ENCODE peak calls at places on chromosomes 13 and 19, in five cellular contexts. Z, G, X, B and W are unnamed samples.

GRCh38 chr19:46461537-46461936 is 9.8 kb downstream of the PNMA8A start:
- DNase-seq in G (no peak), B (no peak), X (peak; percentile 73), Z (no peak), W (no peak)

GRCh38 chr13:65095697-65096096 is 2134.4 kb downstream of the PCDH9 start:
- DNase-seq in Z (no peak), G (no peak), X (no peak), B (no peak), W (no peak)

GRCh38 chr13:99985243-99985874 is 3.8 kb downstream of the ZIC2 start:
- DNase-seq in B (no peak), Z (no peak), X (no peak), G (peak; percentile 40), W (no peak)

GRCh38 chr13:53206455-53206854 is 177.8 kb downstream of the OLFM4 start:
- DNase-seq in B (peak; percentile 27), X (peak; percentile 32), G (no peak), Z (no peak), W (no peak)

GRCh38 chr13:22092791-22093545 is 422.1 kb downstream of the FGF9 start:
- DNase-seq in Z (no peak), G (no peak), B (no peak), X (no peak), W (no peak)

GRCh38 chr19:38514812-38515633 is 81.5 kb downstream of the RYR1 start:
- DNase-seq in X (peak; percentile 65), Z (peak; percentile 41), B (peak; percentile 86), G (peak; percentile 85), W (no peak)

GRCh38 chr13:30443957-30444404 is 21.7 kb downstream of the UBE2L5 start:
- DNase-seq in B (no peak), X (no peak), Z (no peak), G (no peak), W (no peak)

GRCh38 chr13:25281937-25282332 is 5.4 kb downstream of the MTMR6 start:
- DNase-seq in Z (no peak), X (no peak), G (no peak), B (no peak), W (no peak)

GRCh38 chr19:52725528-52725961 is 9.3 kb downstream of the ZNF611 start:
- DNase-seq in Z (no peak), B (no peak), X (no peak), G (no peak), W (no peak)

GRCh38 chr19:41302624-41303351 is 7.2 kb upstream of the CCDC97 start:
- DNase-seq in Z (peak; percentile 52), G (no peak), X (no peak), B (no peak), W (no peak)

GRCh38 chr19:45500918-45501729 is 2.9 kb downstream of the PPM1N start:
- DNase-seq in G (no peak), X (no peak), Z (no peak), B (no peak), W (no peak)

GRCh38 chr19:54420068-54420382 is 4.8 kb downstream of the TTYH1 start:
- DNase-seq in X (no peak), B (no peak), Z (no peak), G (no peak), W (no peak)

GRCh38 chr13:101892296-101892695 is 439.8 kb downstream of the ITGBL1 start:
- DNase-seq in X (no peak), G (no peak), B (no peak), Z (no peak), W (no peak)

GRCh38 chr13:111115841-111116500 is 861 bp downstream of the ARHGEF7 start:
- DNase-seq in X (no peak), B (peak; percentile 31), G (peak; percentile 30), Z (no peak), W (no peak)

GRCh38 chr19:41296323-41296935 is 13.5 kb upstream of the CCDC97 start:
- DNase-seq in G (no peak), B (no peak), X (peak; percentile 6), Z (no peak), W (no peak)

GRCh38 chr19:38346837-38347236 is 11.2 kb downstream of the CATSPERG start:
- DNase-seq in Z (no peak), B (no peak), G (no peak), X (no peak), W (no peak)

GRCh38 chr19:33374406-33374703 is 846 bp downstream of the CEBPG start:
- DNase-seq in G (no peak), X (peak; percentile 38), Z (no peak), B (no peak), W (no peak)

GRCh38 chr13:74103196-74103595 is 31.0 kb downstream of the KLF12 start:
- DNase-seq in X (no peak), Z (no peak), G (no peak), B (no peak), W (no peak)

GRCh38 chr19:1363599-1363998 is 20.1 kb upstream of the NDUFS7 start:
- DNase-seq in Z (no peak), X (no peak), G (no peak), B (no peak), W (no peak)

GRCh38 chr19:15780595-15781418 is 6.7 kb upstream of the OR10H5 start:
- DNase-seq in Z (no peak), X (no peak), B (no peak), G (no peak), W (no peak)

GRCh38 chr13:40971321-40971720 is 47.8 kb downstream of the ELF1 start:
- DNase-seq in G (no peak), B (no peak), X (no peak), Z (no peak), W (no peak)

GRCh38 chr19:17616961-17617806 is 61.7 kb downstream of the COLGALT1 start:
- DNase-seq in G (no peak), Z (no peak), X (no peak), B (peak; percentile 53), W (no peak)

GRCh38 chr13:40452741-40453665 is 213.4 kb downstream of the FOXO1 start:
- DNase-seq in G (no peak), X (peak; percentile 92), Z (no peak), B (no peak), W (no peak)